ENCODE peak calls at places on chromosomes 13 and 19, in five cellular contexts. T is esophagus squamous epithelium, U is AG04450, O is ovary, G is GM23338. W is an unnamed sample.

GRCh38 chr13:29857089-29857488 is 6.7 kb upstream of the UBL3 start:
- DNase-seq in T (no peak), U (no peak), O (no peak), G (no peak), W (no peak)

GRCh38 chr19:10805075-10805757 is 30.8 kb downstream of the TMED1 start:
- DNase-seq in T (no peak), U (no peak), O (no peak), G (no peak), W (no peak)

GRCh38 chr13:55230570-55230908 is 1910.2 kb upstream of the PRR20A start:
- DNase-seq in T (no peak), U (no peak), O (no peak), G (peak; percentile 61), W (no peak)

GRCh38 chr13:44908712-44909111 is 80.6 kb downstream of the NUFIP1 start:
- DNase-seq in T (no peak), U (no peak), O (no peak), G (no peak), W (no peak)

GRCh38 chr13:75255159-75255558 is 226.8 kb downstream of the TBC1D4 start:
- DNase-seq in T (no peak), U (no peak), O (no peak), G (no peak), W (no peak)

GRCh38 chr19:531753-532571 is at the start of gene CDC34:
- DNase-seq in T (no peak), U (no peak), O (no peak), G (no peak), W (no peak)

GRCh38 chr13:26968431-26969335 is 202.9 kb downstream of the USP12 start:
- DNase-seq in T (no peak), U (no peak), O (no peak), G (no peak), W (no peak)

GRCh38 chr13:53844747-53845146 is 816.1 kb downstream of the OLFM4 start:
- DNase-seq in T (no peak), U (no peak), O (no peak), G (no peak), W (no peak)

GRCh38 chr13:37923236-37923635 is 53.7 kb upstream of the TRPC4 start:
- DNase-seq in T (no peak), U (no peak), O (no peak), G (no peak), W (no peak)

GRCh38 chr19:5913739-5914357 is at the start of gene CAPS:
- DNase-seq in T (no peak), U (no peak), O (no peak), G (no peak), W (peak; percentile 50)

GRCh38 chr13:46885018-46885417 is 11.8 kb downstream of the HTR2A start:
- DNase-seq in T (no peak), U (no peak), O (no peak), G (no peak), W (no peak)

GRCh38 chr13:50161052-50161451 is 145.8 kb downstream of the KCNRG start:
- DNase-seq in T (no peak), U (no peak), O (no peak), G (no peak), W (peak; percentile 14)

GRCh38 chr13:42101821-42102580 is 53.6 kb downstream of the DGKH start:
- DNase-seq in T (no peak), U (no peak), O (no peak), G (no peak), W (no peak)

GRCh38 chr13:28327761-28328607 is 166.9 kb downstream of the FLT1 start:
- DNase-seq in T (no peak), U (no peak), O (no peak), G (no peak), W (no peak)

GRCh38 chr13:105774739-105775460 is 760.6 kb downstream of the EFNB2 start:
- DNase-seq in T (no peak), U (no peak), O (no peak), G (peak; percentile 12), W (peak; percentile 44)

GRCh38 chr19:623974-624373 is 9.4 kb downstream of the POLRMT start:
- DNase-seq in T (no peak), U (peak; percentile 43), O (no peak), G (no peak), W (no peak)

GRCh38 chr13:39468306-39468705 is 134.7 kb downstream of the LHFPL6 start:
- DNase-seq in T (no peak), U (no peak), O (no peak), G (no peak), W (no peak)

GRCh38 chr13:85367887-85368286 is 431.3 kb downstream of the SLITRK6 start:
- DNase-seq in T (no peak), U (no peak), O (no peak), G (no peak), W (no peak)

GRCh38 chr19:37077615-37077928 is 661 bp upstream of the ZNF420 start:
- DNase-seq in T (no peak), U (no peak), O (no peak), G (no peak), W (peak; percentile 7)

GRCh38 chr19:29415507-29415906 is 110.3 kb upstream of the VSTM2B start:
- DNase-seq in T (no peak), U (no peak), O (no peak), G (peak; percentile 66), W (no peak)

GRCh38 chr19:8259142-8259921 is 48.8 kb downstream of the CD320 start:
- DNase-seq in T (no peak), U (no peak), O (no peak), G (no peak), W (no peak)

GRCh38 chr13:99214691-99215090 is 14.0 kb downstream of the UBAC2 start:
- DNase-seq in T (no peak), U (no peak), O (no peak), G (no peak), W (no peak)
- H3K27ac ChIP-seq in T (peak overlapping the region; percentile 79), U (no peak overlapping the region), O (no peak overlapping the region), G (peak overlapping the region; percentile 42), W (no peak overlapping the region)

GRCh38 chr19:17948967-17949930 is 16.4 kb downstream of the CCDC124 start:
- DNase-seq in T (no peak), U (no peak), O (peak; percentile 50), G (no peak), W (no peak)
- H3K27me3 ChIP-seq in T (peaks cover 41% of the 10 kb centered on the region), U (peaks cover 50% of the 10 kb centered on the region), O (peaks cover 14% of the 10 kb centered on the region), G (peaks cover 57% of the 10 kb centered on the region), W (peaks cover 58% of the 10 kb centered on the region)

GRCh38 chr13:109779074-109779473 is 7.3 kb downstream of the IRS2 start:
- DNase-seq in T (no peak), U (no peak), O (no peak), G (no peak), W (no peak)

GRCh38 chr13:109780880-109781383 is 5.5 kb downstream of the IRS2 start:
- DNase-seq in T (no peak), U (no peak), O (no peak), G (no peak), W (no peak)

GRCh38 chr13:109776575-109776974 is 9.8 kb downstream of the IRS2 start:
- DNase-seq in T (no peak), U (no peak), O (no peak), G (no peak), W (no peak)

GRCh38 chr13:109779876-109780516 is 6.4 kb downstream of the IRS2 start:
- DNase-seq in T (no peak), U (no peak), O (no peak), G (no peak), W (no peak)

DNA sequence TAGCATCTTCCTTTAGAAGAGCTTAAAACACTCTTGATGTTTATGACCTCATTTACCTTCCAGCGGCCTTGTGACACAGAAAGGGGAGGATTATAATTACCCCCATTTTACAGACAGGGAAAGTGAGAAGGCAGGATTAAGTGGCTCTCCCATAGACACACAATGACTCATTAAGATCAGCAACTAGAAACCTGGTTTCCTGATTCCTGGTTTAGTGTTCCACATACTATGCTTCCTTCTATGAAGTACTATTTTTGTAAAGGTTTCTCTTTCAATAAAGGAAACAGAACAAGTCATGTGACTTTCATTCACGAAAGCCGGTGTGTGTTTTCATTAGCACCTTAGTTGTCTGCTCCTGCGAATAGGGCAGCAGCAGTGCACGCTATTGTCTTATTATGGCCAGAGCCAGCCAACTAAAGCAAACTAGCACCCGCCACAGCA is 8.3 kb downstream of the IRS2 start:
- DNase-seq in T (no peak), U (no peak), O (no peak), G (no peak), W (no peak)
- H3K27ac ChIP-seq in T (peak overlapping the region; percentile 56), U (no peak overlapping the region), O (no peak overlapping the region), G (no peak overlapping the region), W (no peak overlapping the region)

DNA sequence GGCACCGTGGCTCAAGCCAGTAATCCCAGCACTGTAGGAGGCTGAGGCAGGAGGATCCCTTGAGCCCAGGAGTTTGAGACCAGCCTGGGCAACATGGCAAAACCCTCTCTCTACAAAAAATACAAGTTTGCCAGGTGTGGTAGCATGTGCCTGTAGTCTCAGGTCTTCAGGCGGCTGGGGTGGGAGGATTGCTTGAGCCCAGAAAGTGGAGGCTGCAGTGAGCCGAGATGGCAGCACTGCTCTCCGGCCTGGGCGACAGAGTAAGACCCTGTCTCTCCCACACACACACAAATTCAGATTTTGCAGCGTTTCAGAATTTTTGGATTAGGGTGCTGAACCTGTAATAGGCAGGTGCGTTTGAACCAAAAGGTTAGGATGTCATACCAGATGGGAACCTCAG is 2.2 kb downstream of the RPS11 start:
- DNase-seq in T (no peak), U (no peak), O (no peak), G (no peak), W (no peak)
- H3K27me3 ChIP-seq in T (no peaks in the 10 kb centered on the region), U (no peaks in the 10 kb centered on the region), O (no peaks in the 10 kb centered on the region), G (no peaks in the 10 kb centered on the region), W (no peaks in the 10 kb centered on the region)

W was measured in foreskin keratinocyte.